ENCODE peak calls at places on chromosomes 13 and 19, in five cellular contexts. B is sigmoid colon, V is ovary, G is tibial nerve, M is A549. Q is an unnamed sample.

GRCh38 chr19:28521614-28522544 is 691.1 kb downstream of the UQCRFS1 start:
- DNase-seq in B (no peak), V (no peak), G (no peak), M (no peak), Q (peak)

GRCh38 chr13:53411443-53411842 is 382.8 kb downstream of the OLFM4 start:
- DNase-seq in B (no peak), V (no peak), G (no peak), M (no peak), Q (no peak)

GRCh38 chr19:50925734-50926133 is 14.5 kb upstream of the KLK4 start:
- DNase-seq in B (no peak), V (no peak), G (no peak), M (peak), Q (no peak)

GRCh38 chr13:94520001-94520400 is 40.5 kb upstream of the DCT start:
- DNase-seq in B (no peak), V (no peak), G (no peak), M (no peak), Q (no peak)

GRCh38 chr19:42370068-42370520 is 20.0 kb downstream of the CNFN start:
- DNase-seq in B (no peak), V (no peak), G (no peak), M (no peak), Q (no peak)

GRCh38 chr19:35249848-35250711 is 1.3 kb downstream of the LSR start:
- DNase-seq in B (peak), V (no peak), G (no peak), M (no peak), Q (peak)

GRCh38 chr13:27133889-27134288 is 37.7 kb downstream of the USP12 start:
- DNase-seq in B (no peak), V (no peak), G (no peak), M (no peak), Q (no peak)

GRCh38 chr19:4302238-4302630 is at the start of gene TMIGD2:
- DNase-seq in B (no peak), V (no peak), G (no peak), M (no peak), Q (no peak)

GRCh38 chr13:99971576-99972189 is at the start of gene ZIC5:
- DNase-seq in B (no peak), V (no peak), G (no peak), M (peak), Q (no peak)

GRCh38 chr13:75787249-75787940 is 151.3 kb downstream of the LMO7 start:
- DNase-seq in B (no peak), V (no peak), G (no peak), M (peak), Q (no peak)

GRCh38 chr13:48773531-48774275 is 120.0 kb downstream of the CYSLTR2 start:
- DNase-seq in B (no peak), V (no peak), G (no peak), M (no peak), Q (peak)

GRCh38 chr13:30376426-30377311 is 45.6 kb upstream of the UBE2L5 start:
- DNase-seq in B (no peak), V (no peak), G (no peak), M (no peak), Q (no peak)

GRCh38 chr13:102763745-102764144 is 9.8 kb downstream of the TEX30 start:
- DNase-seq in B (no peak), V (no peak), G (no peak), M (no peak), Q (no peak)

GRCh38 chr19:39400997-39401548 is 5.6 kb upstream of the ZFP36 start:
- DNase-seq in B (no peak), V (no peak), G (no peak), M (peak), Q (no peak)

GRCh38 chr19:45421953-45422498 is 1.7 kb downstream of the ERCC1 start:
- DNase-seq in B (no peak), V (no peak), G (no peak), M (no peak), Q (no peak)

GRCh38 chr19:45424191-45425058 is 708 bp upstream of the ERCC1 start:
- DNase-seq in B (peak), V (peak), G (no peak), M (peak), Q (no peak)

GRCh38 chr19:45420871-45421270 is 2.8 kb downstream of the ERCC1 start:
- DNase-seq in B (no peak), V (no peak), G (no peak), M (no peak), Q (no peak)

GRCh38 chr19:45423033-45423588 is 606 bp downstream of the ERCC1 start:
- DNase-seq in B (no peak), V (no peak), G (no peak), M (no peak), Q (no peak)

GRCh38 chr19:45423589-45424190 is at the start of gene ERCC1:
- DNase-seq in B (peak), V (peak), G (peak), M (peak), Q (peak)
- TF ChIP-seq EP300 in B (no peak), V (no peak), G (no peak), M (peak), Q (no peak)

DNA sequence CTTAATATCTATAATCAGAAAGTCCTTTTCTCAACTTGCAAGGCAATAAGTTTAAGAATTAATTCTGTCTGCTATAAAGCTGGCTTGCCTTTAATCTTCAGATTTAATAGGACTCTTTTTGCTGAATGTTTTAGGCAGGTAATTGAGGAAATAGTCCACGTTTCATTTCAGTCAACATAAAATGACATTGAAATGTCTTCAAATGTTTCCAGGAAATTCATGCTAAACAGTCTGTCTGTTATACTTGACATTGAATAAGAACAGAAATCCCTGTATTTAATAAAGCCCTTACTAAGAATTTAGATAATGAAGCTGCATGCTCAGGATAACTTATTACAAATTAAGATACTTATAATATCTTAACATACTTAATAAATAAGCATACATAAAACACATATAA is 84.2 kb downstream of the PCDH9 start:
- DNase-seq in B (no peak), V (no peak), G (no peak), M (no peak), Q (no peak)
- TF ChIP-seq EP300 in B (no peak), V (no peak), G (no peak), M (no peak), Q (no peak)

GRCh38 chr13:24341439-24341838 is 32.1 kb downstream of the C1QTNF9 start:
- DNase-seq in B (no peak), V (no peak), G (no peak), M (no peak), Q (peak)

GRCh38 chr13:24340608-24340955 is 31.2 kb downstream of the C1QTNF9 start:
- DNase-seq in B (no peak), V (no peak), G (no peak), M (no peak), Q (no peak)

GRCh38 chr13:24339937-24340607 is 30.7 kb downstream of the C1QTNF9 start:
- DNase-seq in B (no peak), V (no peak), G (no peak), M (no peak), Q (peak)

DNA sequence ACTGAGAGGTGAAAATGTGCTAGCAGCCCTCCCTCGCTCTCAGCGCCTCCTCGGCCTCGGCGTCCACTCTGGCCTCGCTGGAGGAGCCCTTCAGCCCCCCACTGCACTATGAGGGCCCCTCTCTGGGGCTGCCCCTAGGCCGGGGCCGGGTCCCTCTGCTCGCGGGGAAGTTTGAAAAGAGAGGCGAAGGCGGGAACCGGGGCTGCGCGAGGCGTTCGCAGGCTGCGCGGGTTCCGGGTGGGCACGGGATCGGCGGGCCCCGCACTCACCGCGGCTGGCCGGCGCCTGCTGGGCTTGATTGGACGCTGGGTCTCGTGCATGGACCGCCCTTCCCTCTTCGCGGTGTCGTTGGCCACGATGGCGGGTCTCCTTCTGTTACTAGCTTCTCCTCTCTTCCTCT is 29.3 kb downstream of the C1QTNF9 start:
- DNase-seq in B (no peak), V (no peak), G (no peak), M (no peak), Q (no peak)
- TF ChIP-seq EP300 in B (no peak), V (no peak), G (no peak), M (no peak), Q (no peak)

GRCh38 chr19:6393074-6393981 is at the start of gene GTF2F1:
- DNase-seq in B (peak), V (peak), G (peak), M (peak), Q (peak)
- TF ChIP-seq EP300 in B (no peak), V (peak), G (peak), M (no peak), Q (no peak)

GRCh38 chr13:51331354-51331861 is 8.1 kb upstream of the SERPINE3 start:
- DNase-seq in B (no peak), V (no peak), G (no peak), M (no peak), Q (no peak)
- TF ChIP-seq EP300 in B (no peak), V (no peak), G (no peak), M (no peak), Q (no peak)

GRCh38 chr13:92510416-92510815 is 716.2 kb upstream of the GPC6 start:
- DNase-seq in B (no peak), V (no peak), G (no peak), M (no peak), Q (no peak)

GRCh38 chr13:92512852-92513251 is 713.8 kb upstream of the GPC6 start:
- DNase-seq in B (no peak), V (no peak), G (no peak), M (no peak), Q (no peak)

GRCh38 chr13:92513672-92514071 is 712.9 kb upstream of the GPC6 start:
- DNase-seq in B (no peak), V (no peak), G (no peak), M (no peak), Q (no peak)

DNA sequence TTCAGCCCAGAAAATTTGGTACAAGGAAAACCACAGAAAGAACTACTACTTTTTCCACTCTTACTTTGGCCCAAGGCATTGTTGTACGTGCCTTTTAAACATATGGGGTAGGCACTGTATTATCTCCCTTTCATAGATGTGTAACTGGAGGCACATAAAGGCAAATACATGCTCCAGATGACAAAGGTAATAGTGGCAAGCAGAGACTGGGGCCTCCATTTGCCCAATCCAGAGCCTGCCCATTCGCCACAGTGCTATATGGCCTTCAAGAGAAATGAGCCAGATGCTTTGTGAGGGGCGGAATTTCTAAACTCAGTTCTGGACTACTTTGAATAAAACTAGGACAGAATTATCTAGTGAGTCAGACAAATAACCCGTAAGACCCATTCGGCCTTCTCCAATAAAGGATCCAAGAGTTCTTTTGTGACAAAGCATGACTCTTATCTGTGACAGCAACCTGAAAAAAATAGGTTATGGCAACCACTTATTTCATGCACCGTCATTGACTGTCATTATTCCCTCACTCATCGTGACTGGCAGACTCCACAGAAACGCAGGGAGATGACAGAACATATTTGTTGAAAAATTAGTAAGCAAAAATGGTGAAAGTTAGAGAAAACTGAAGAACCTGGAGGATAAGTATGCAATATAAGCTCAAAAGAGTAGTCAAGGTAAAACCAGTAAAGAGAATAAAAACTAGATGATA is 712.0 kb upstream of the GPC6 start:
- DNase-seq in B (no peak), V (no peak), G (no peak), M (no peak), Q (no peak)
- TF ChIP-seq EP300 in B (no peak), V (no peak), G (no peak), M (no peak), Q (no peak)

GRCh38 chr13:74557870-74558269 is 423.7 kb upstream of the KLF12 start:
- DNase-seq in B (no peak), V (no peak), G (no peak), M (no peak), Q (no peak)
- TF ChIP-seq EP300 in B (no peak), V (no peak), G (no peak), M (no peak), Q (no peak)

GRCh38 chr13:28753208-28753892 is 34.6 kb upstream of the SLC46A3 start:
- DNase-seq in B (peak), V (no peak), G (peak), M (peak), Q (peak)
- TF ChIP-seq EP300 in B (peak), V (no peak), G (peak), M (peak), Q (no peak)